ENCODE peak calls at places on chromosomes 11 and 22, in four cellular contexts. E is caudate nucleus; J is CD4-positive, CD25-positive, alpha-beta regulatory T cell; U is Calu3. F is an unnamed sample.

GRCh38 chr11:128365044-128365443 is 222.3 kb downstream of the ETS1 start:
- DNase-seq in E (no peak), U (no peak), J (peak), F (no peak)

GRCh38 chr11:46745328-46745727 is 26.3 kb downstream of the F2 start:
- DNase-seq in U (no peak), J (no peak), E (no peak), F (no peak)

GRCh38 chr22:39234867-39235687 is 9.7 kb downstream of the PDGFB start:
- DNase-seq in J (no peak), E (no peak), U (no peak), F (peak)

GRCh38 chr22:24937114-24937513 is 9.4 kb downstream of the LHFPL7 start:
- DNase-seq in J (peak), E (no peak), U (peak), F (no peak)

GRCh38 chr11:1831338-1832180 is 3.2 kb upstream of the SYT8 start:
- DNase-seq in E (no peak), J (no peak), U (no peak), F (no peak)

GRCh38 chr11:103326070-103326794 is 217.0 kb downstream of the DYNC2H1 start:
- DNase-seq in U (peak), E (no peak), J (peak), F (no peak)

GRCh38 chr11:123702137-123702536 is 39.3 kb downstream of the ZNF202 start:
- DNase-seq in J (no peak), U (no peak), E (no peak), F (no peak)

GRCh38 chr22:40300884-40301672 is 45.2 kb upstream of the ADSL start:
- DNase-seq in U (no peak), J (no peak), E (no peak), F (no peak)

GRCh38 chr11:116109228-116109627 is 605.0 kb upstream of the CADM1 start:
- DNase-seq in U (peak), J (no peak), E (peak), F (no peak)

GRCh38 chr22:36971305-36971704 is 47.9 kb downstream of the TST start:
- DNase-seq in E (no peak), U (no peak), J (no peak), F (no peak)

GRCh38 chr11:45324459-45324858 is 38.3 kb upstream of the SYT13 start:
- DNase-seq in J (no peak), E (no peak), U (no peak), F (no peak)

GRCh38 chr11:26599876-26600434 is 27.9 kb upstream of the MUC15 start:
- DNase-seq in E (no peak), J (no peak), U (no peak), F (no peak)

F was measured in upper lobe of right lung.